ENCODE peak calls at places on chromosomes 4 and X, in four cellular contexts. S, P, Y and K are unnamed samples.

GRCh38 chrX:103404225-103405008 is 28.1 kb downstream of the BEX3 start:
- DNase-seq in P (no peak), Y (peak), S (no peak), K (no peak)

GRCh38 chr4:153438916-153439756 is 27.0 kb upstream of the TMEM131L start:
- DNase-seq in P (no peak), S (no peak), Y (no peak), K (no peak)

GRCh38 chr4:7420661-7421040 is 14.1 kb downstream of the PSAPL1 start:
- DNase-seq in S (peak), Y (no peak), P (no peak), K (no peak)

GRCh38 chr4:148654131-148654530 is 211.9 kb upstream of the NR3C2 start:
- DNase-seq in S (no peak), Y (no peak), P (no peak), K (no peak)

GRCh38 chr4:152310223-152310622 is 225.7 kb downstream of the FBXW7 start:
- DNase-seq in P (no peak), Y (peak), S (no peak), K (no peak)

GRCh38 chrX:148691456-148691855 is 191.0 kb downstream of the AFF2 start:
- DNase-seq in Y (no peak), P (no peak), S (no peak), K (no peak)

GRCh38 chrX:39854772-39855747 is 242.7 kb downstream of the BCOR start:
- DNase-seq in Y (no peak), P (no peak), S (no peak), K (no peak)

GRCh38 chr4:52750213-52750612 is 1.0 kb downstream of the ERVMER34-1 start:
- DNase-seq in S (no peak), Y (no peak), P (no peak), K (no peak)

GRCh38 chrX:1380672-1381233 is 11.2 kb downstream of the SLC25A6 start:
- DNase-seq in P (no peak), S (peak), Y (no peak), K (peak)

GRCh38 chrX:9775930-9776329 is 10.3 kb upstream of the GPR143 start:
- DNase-seq in S (no peak), Y (no peak), P (no peak), K (no peak)

GRCh38 chrX:24902808-24903207 is 113.0 kb downstream of the ARX start:
- DNase-seq in Y (peak), P (no peak), S (no peak), K (no peak)

GRCh38 chrX:30572004-30572403 is 5.6 kb downstream of the TASL start:
- DNase-seq in P (no peak), Y (no peak), S (no peak), K (no peak)

GRCh38 chr4:113437124-113437523 is 324.4 kb downstream of the CAMK2D start:
- DNase-seq in S (no peak), Y (no peak), P (no peak), K (no peak)